ENCODE peak calls at places on chromosomes 3 and 15, in seven cellular contexts. X is GM23248, F is right atrium auricular region, S is uterus, I is tibial artery, E is thoracic aorta, N is K562. W is an unnamed sample.

GRCh38 chr3:94036909-94037507 is 8.6 kb upstream of the STX19 start:
- DNase-seq in I (no peak), E (no peak), N (peak; percentile 29), F (no peak), X (peak; percentile 88), S (no peak), W (peak; percentile 51)

GRCh38 chr15:29708519-29708918 is 113.7 kb downstream of the TJP1 start:
- DNase-seq in N (no peak), I (no peak), E (no peak), X (no peak), S (no peak), F (no peak), W (no peak)

GRCh38 chr3:188123170-188123920 is 30.6 kb upstream of the LPP start:
- DNase-seq in X (peak; percentile 42), N (no peak), E (no peak), I (no peak), S (no peak), F (no peak), W (peak; percentile 37)

GRCh38 chr3:108255131-108255530 is 32.9 kb upstream of the IFT57 start:
- DNase-seq in E (no peak), F (no peak), I (no peak), N (no peak), X (no peak), S (no peak), W (no peak)

GRCh38 chr15:76162050-76162425 is 102.3 kb downstream of the TMEM266 start:
- DNase-seq in S (no peak), E (no peak), X (no peak), N (no peak), F (no peak), I (no peak), W (no peak)

GRCh38 chr3:140898340-140899180 is 43.1 kb upstream of the SLC25A36 start:
- DNase-seq in X (peak; percentile 89), N (peak; percentile 39), I (no peak), S (no peak), F (no peak), E (no peak), W (peak; percentile 84)

GRCh38 chr3:49500408-49501257 is 30.6 kb downstream of the DAG1 start:
- DNase-seq in E (peak; percentile 73), F (peak; percentile 89), S (peak; percentile 53), X (peak; percentile 99), I (peak; percentile 90), N (peak; percentile 33), W (no peak)

GRCh38 chr15:48547305-48547704 is 98.2 kb downstream of the FBN1 start:
- DNase-seq in N (no peak), S (no peak), E (no peak), F (no peak), I (no peak), X (peak; percentile 66), W (no peak)

GRCh38 chr3:151852074-151852811 is 21.2 kb upstream of the SUCNR1 start:
- DNase-seq in F (no peak), I (no peak), X (no peak), E (no peak), S (no peak), N (peak; percentile 57), W (no peak)

GRCh38 chr15:70099966-70100494 is 2.3 kb upstream of the TLE3 start:
- DNase-seq in E (no peak), F (no peak), N (no peak), I (no peak), X (peak; percentile 62), S (no peak), W (peak; percentile 41)

GRCh38 chr3:163587342-163587741 is 1491.0 kb downstream of the SI start:
- DNase-seq in F (no peak), I (no peak), X (no peak), S (no peak), N (no peak), E (no peak), W (no peak)

GRCh38 chr3:150607267-150608065 is 4.3 kb downstream of the SELENOT start:
- DNase-seq in E (no peak), N (no peak), S (no peak), X (no peak), F (no peak), I (no peak), W (no peak)

GRCh38 chr15:78392430-78392829 is 45.6 kb upstream of the IREB2 start:
- DNase-seq in E (no peak), X (no peak), N (no peak), F (no peak), S (no peak), I (peak; percentile 20), W (no peak)

GRCh38 chr3:127036209-127037020 is 53.5 kb downstream of the PLXNA1 start:
- DNase-seq in X (no peak), N (no peak), F (no peak), E (no peak), S (no peak), I (peak; percentile 62), W (no peak)

GRCh38 chr3:48142316-48142870 is 45.8 kb downstream of the CDC25A start:
- DNase-seq in S (no peak), I (no peak), N (no peak), E (no peak), F (no peak), X (no peak), W (no peak)

GRCh38 chr3:43448098-43448497 is 161.8 kb downstream of the SNRK start:
- DNase-seq in S (no peak), I (no peak), F (no peak), N (no peak), X (no peak), E (no peak), W (no peak)

GRCh38 chr3:141093971-141094401 is 42.8 kb downstream of the SPSB4 start:
- DNase-seq in S (peak; percentile 57), F (no peak), E (no peak), I (no peak), N (no peak), X (no peak), W (peak; percentile 31)

GRCh38 chr15:88187195-88187594 is 69.3 kb downstream of the NTRK3 start:
- DNase-seq in F (no peak), N (no peak), X (peak; percentile 10), S (peak; percentile 21), E (no peak), I (no peak), W (no peak)

GRCh38 chr3:50254577-50255250 is 14.2 kb upstream of the SEMA3B start:
- DNase-seq in I (peak; percentile 81), E (no peak), X (peak; percentile 65), S (no peak), F (peak; percentile 91), N (no peak), W (peak; percentile 75)

GRCh38 chr15:65100427-65100826 is 14.6 kb downstream of the UBAP1L start:
- DNase-seq in F (no peak), X (no peak), N (no peak), E (no peak), I (peak; percentile 65), S (no peak), W (no peak)

GRCh38 chr3:166456291-166456690 is 619.1 kb upstream of the BCHE start:
- DNase-seq in S (no peak), N (no peak), I (no peak), F (no peak), X (no peak), E (no peak), W (no peak)

GRCh38 chr3:86968224-86968932 is 22.6 kb downstream of the VGLL3 start:
- DNase-seq in X (no peak), I (no peak), S (no peak), F (no peak), E (no peak), N (no peak), W (no peak)

GRCh38 chr15:90994059-90994416 is 297 bp downstream of the PRC1 start:
- DNase-seq in E (no peak), I (peak; percentile 65), S (no peak), X (peak; percentile 57), N (peak; percentile 72), F (no peak), W (no peak)

GRCh38 chr15:45869034-45869668 is 234.3 kb downstream of the SQOR start:
- DNase-seq in X (no peak), S (no peak), F (no peak), E (no peak), N (no peak), I (no peak), W (no peak)

GRCh38 chr3:98699132-98699531 is 64.0 kb upstream of the ST3GAL6 start:
- DNase-seq in X (no peak), I (no peak), S (no peak), F (no peak), N (no peak), E (no peak), W (no peak)

GRCh38 chr15:62649793-62650420 is 392.6 kb upstream of the TPM1 start:
- DNase-seq in X (peak; percentile 70), S (no peak), N (no peak), F (no peak), I (no peak), E (no peak), W (peak; percentile 44)

GRCh38 chr3:183300996-183301562 is 48.0 kb downstream of the B3GNT5 start:
- DNase-seq in S (no peak), N (no peak), X (peak; percentile 25), I (no peak), E (no peak), F (no peak), W (no peak)

GRCh38 chr3:183296944-183297343 is 43.9 kb downstream of the B3GNT5 start:
- DNase-seq in N (no peak), S (no peak), I (no peak), E (no peak), F (no peak), X (no peak), W (no peak)

GRCh38 chr3:183299976-183300375 is 46.9 kb downstream of the B3GNT5 start:
- DNase-seq in F (no peak), N (no peak), E (no peak), X (no peak), S (no peak), I (no peak), W (no peak)

GRCh38 chr3:183301937-183302580 is 49.0 kb downstream of the B3GNT5 start:
- DNase-seq in N (no peak), E (no peak), S (no peak), X (no peak), I (no peak), F (no peak), W (no peak)

GRCh38 chr3:183298708-183299153 is 45.7 kb downstream of the B3GNT5 start:
- DNase-seq in N (peak; percentile 58), X (peak; percentile 95), E (no peak), S (peak; percentile 31), F (peak; percentile 83), I (peak; percentile 72), W (peak; percentile 90)
- H3K4me3 ChIP-seq in N (no peak overlapping the region), X (no peak overlapping the region), E (no peak overlapping the region), S (no peak overlapping the region), F (no peak overlapping the region), I (no peak overlapping the region), W (no peak overlapping the region)

GRCh38 chr3:183259621-183260020 is 6.6 kb downstream of the B3GNT5 start:
- DNase-seq in E (no peak), I (no peak), X (no peak), N (no peak), S (no peak), F (no peak), W (no peak)
- H3K27ac ChIP-seq in E (no peak overlapping the region), I (no peak overlapping the region), X (no peak overlapping the region), N (no peak overlapping the region), S (no peak overlapping the region), F (no peak overlapping the region), W (no peak overlapping the region)

GRCh38 chr15:58489289-58489688 is 57.5 kb downstream of the LIPC start:
- DNase-seq in F (no peak), X (no peak), E (no peak), I (no peak), S (no peak), N (no peak), W (no peak)
- H3K9me3 ChIP-seq in F (no peaks in the 10 kb centered on the region), X (no peaks in the 10 kb centered on the region), E (peaks cover 3% of the 10 kb centered on the region), I (no peaks in the 10 kb centered on the region), S (no peaks in the 10 kb centered on the region), N (no peaks in the 10 kb centered on the region), W (no peaks in the 10 kb centered on the region)

GRCh38 chr15:51342249-51342999 is 969 bp downstream of the GLDN start:
- DNase-seq in F (no peak), E (no peak), I (no peak), X (peak; percentile 23), N (no peak), S (no peak), W (no peak)
- H3K4me3 ChIP-seq in F (peak overlapping the region; percentile 59), E (peak overlapping the region; percentile 77), I (peak overlapping the region; percentile 68), X (peak overlapping the region; percentile 67), N (no peak overlapping the region), S (no peak overlapping the region), W (peak overlapping the region; percentile 46)

W was measured in cardiac muscle cell.